ENCODE peak calls at places on chromosome 19, in five cellular contexts. M is neuronal stem cell, I is RWPE1, R is right cardiac atrium, W is NCI-H510A. Q is an unnamed sample.

GRCh38 chr19:11382898-11383705 is 1.0 kb downstream of the EPOR start:
- DNase-seq in I (no peak), M (no peak), R (peak), W (peak), Q (peak)

GRCh38 chr19:29288276-29288675 is 75.3 kb upstream of the UQCRFS1 start:
- DNase-seq in R (no peak), W (no peak), M (no peak), I (no peak), Q (no peak)

GRCh38 chr19:27920774-27921173 is 1292.2 kb downstream of the UQCRFS1 start:
- DNase-seq in W (no peak), I (no peak), M (no peak), R (no peak), Q (no peak)

GRCh38 chr19:5951338-5951861 is 26.5 kb downstream of the RANBP3 start:
- DNase-seq in W (no peak), R (peak), M (no peak), I (no peak), Q (peak)

GRCh38 chr19:49809155-49809986 is 3.7 kb downstream of the FUZ start:
- DNase-seq in I (peak), M (no peak), R (peak), W (no peak), Q (peak)

GRCh38 chr19:56142087-56142787 is 1.1 kb downstream of the ZNF444 start:
- DNase-seq in R (no peak), W (peak), M (no peak), I (no peak), Q (no peak)

GRCh38 chr19:48271531-48272151 is 1.8 kb downstream of the ZNF114 start:
- DNase-seq in R (peak), I (peak), W (no peak), M (peak), Q (peak)

GRCh38 chr19:30076751-30077670 is 135.0 kb downstream of the URI1 start:
- DNase-seq in M (no peak), W (no peak), I (no peak), R (no peak), Q (no peak)

GRCh38 chr19:16799740-16800139 is 29.5 kb upstream of the SIN3B start:
- DNase-seq in R (no peak), I (no peak), M (no peak), W (no peak), Q (no peak)

GRCh38 chr19:8396185-8396562 is 6.0 kb downstream of the RAB11B start:
- DNase-seq in M (no peak), W (no peak), R (no peak), I (no peak), Q (no peak)

GRCh38 chr19:5097331-5097930 is 128.5 kb downstream of the KDM4B start:
- DNase-seq in R (peak), W (no peak), I (no peak), M (no peak), Q (no peak)

GRCh38 chr19:2607712-2608601 is 94.5 kb downstream of the GNG7 start:
- DNase-seq in R (no peak), M (no peak), I (no peak), W (no peak), Q (no peak)

GRCh38 chr19:54247106-54247930 is 4.7 kb upstream of the LILRA6 start:
- DNase-seq in M (no peak), I (no peak), W (no peak), R (no peak), Q (no peak)

GRCh38 chr19:33396701-33397535 is 23.4 kb downstream of the CEBPG start:
- DNase-seq in I (no peak), W (no peak), M (peak), R (peak), Q (no peak)

GRCh38 chr19:58042709-58043340 is 9.0 kb downstream of the ZSCAN1 start:
- DNase-seq in W (no peak), M (no peak), R (no peak), I (no peak), Q (no peak)

GRCh38 chr19:41398603-41399002 is 985 bp downstream of the BCKDHA start:
- DNase-seq in W (no peak), I (no peak), M (no peak), R (no peak), Q (no peak)

GRCh38 chr19:14516048-14516534 is 2.1 kb downstream of the DNAJB1 start:
- DNase-seq in R (no peak), M (no peak), I (no peak), W (no peak), Q (no peak)

GRCh38 chr19:49502866-49503581 is 6.8 kb downstream of the RPS11 start:
- DNase-seq in M (no peak), W (peak), R (no peak), I (peak), Q (peak)

GRCh38 chr19:50562329-50562728 is 5.9 kb downstream of the LRRC4B start:
- DNase-seq in R (no peak), M (no peak), I (no peak), W (no peak), Q (peak)

GRCh38 chr19:539429-540030 is 4.3 kb upstream of the GZMM start:
- DNase-seq in R (no peak), I (no peak), W (no peak), M (no peak), Q (no peak)

GRCh38 chr19:35257113-35257461 is 8.3 kb downstream of the LSR start:
- DNase-seq in M (no peak), W (no peak), I (no peak), R (no peak), Q (no peak)

GRCh38 chr19:45200614-45201013 is 22.0 kb downstream of the BLOC1S3 start:
- DNase-seq in W (no peak), M (no peak), I (no peak), R (peak), Q (no peak)

GRCh38 chr19:662962-663681 is at the start of gene RNF126:
- DNase-seq in I (peak), W (peak), R (peak), M (peak), Q (peak)

Q was measured in retina.